ENCODE peak calls at places on chromosomes 5 and 9, in six cellular contexts. One of them, this sample, is unnamed.

GRCh38 chr9:6415266-6415665 is 2.3 kb downstream of the UHRF2 start:
- DNase-seq in tibial artery: no peak
- DNase-seq in body of pancreas: no peak
- DNase-seq in K562: no peak
- DNase-seq in hepatocyte: no peak
- DNase-seq in OCI-LY7: peak; percentile 27
- DNase-seq in this sample: no peak

GRCh38 chr5:91079037-91079436 is 304.1 kb downstream of the ARRDC3 start:
- DNase-seq in tibial artery: no peak
- DNase-seq in body of pancreas: no peak
- DNase-seq in K562: no peak
- DNase-seq in hepatocyte: no peak
- DNase-seq in OCI-LY7: no peak
- DNase-seq in this sample: no peak

GRCh38 chr9:93093449-93094293 is 2.3 kb upstream of the CARD19 start:
- DNase-seq in tibial artery: peak; percentile 65
- DNase-seq in body of pancreas: no peak
- DNase-seq in K562: peak; percentile 25
- DNase-seq in hepatocyte: peak; percentile 47
- DNase-seq in OCI-LY7: peak; percentile 74
- DNase-seq in this sample: peak; percentile 71

GRCh38 chr5:121962347-121962670 is 534 bp downstream of the SRFBP1 start:
- DNase-seq in tibial artery: no peak
- DNase-seq in body of pancreas: no peak
- DNase-seq in K562: no peak
- DNase-seq in hepatocyte: no peak
- DNase-seq in OCI-LY7: no peak
- DNase-seq in this sample: no peak

GRCh38 chr9:37364751-37365360 is 57.6 kb upstream of the GRHPR start:
- DNase-seq in tibial artery: no peak
- DNase-seq in body of pancreas: no peak
- DNase-seq in K562: peak; percentile 31
- DNase-seq in hepatocyte: no peak
- DNase-seq in OCI-LY7: peak; percentile 58
- DNase-seq in this sample: no peak

GRCh38 chr9:137478613-137479314 is 19.6 kb upstream of the NSMF start:
- DNase-seq in tibial artery: peak; percentile 60
- DNase-seq in body of pancreas: no peak
- DNase-seq in K562: no peak
- DNase-seq in hepatocyte: no peak
- DNase-seq in OCI-LY7: no peak
- DNase-seq in this sample: peak; percentile 32

GRCh38 chr9:124869986-124870560 is 8.1 kb downstream of the ARPC5L start:
- DNase-seq in tibial artery: no peak
- DNase-seq in body of pancreas: peak; percentile 32
- DNase-seq in K562: no peak
- DNase-seq in hepatocyte: peak; percentile 75
- DNase-seq in OCI-LY7: peak; percentile 84
- DNase-seq in this sample: no peak

GRCh38 chr9:134411451-134412297 is 85.4 kb downstream of the RXRA start:
- DNase-seq in tibial artery: no peak
- DNase-seq in body of pancreas: no peak
- DNase-seq in K562: no peak
- DNase-seq in hepatocyte: no peak
- DNase-seq in OCI-LY7: no peak
- DNase-seq in this sample: no peak

GRCh38 chr9:36876056-36876455 is 158.0 kb downstream of the PAX5 start:
- DNase-seq in tibial artery: no peak
- DNase-seq in body of pancreas: no peak
- DNase-seq in K562: no peak
- DNase-seq in hepatocyte: no peak
- DNase-seq in OCI-LY7: peak; percentile 55
- DNase-seq in this sample: no peak

GRCh38 chr9:109974143-109974917 is 194.3 kb downstream of the PALM2AKAP2 start:
- DNase-seq in tibial artery: no peak
- DNase-seq in body of pancreas: no peak
- DNase-seq in K562: no peak
- DNase-seq in hepatocyte: no peak
- DNase-seq in OCI-LY7: peak; percentile 74
- DNase-seq in this sample: no peak

GRCh38 chr5:73482383-73483193 is 15.7 kb upstream of the BTF3 start:
- DNase-seq in tibial artery: no peak
- DNase-seq in body of pancreas: no peak
- DNase-seq in K562: no peak
- DNase-seq in hepatocyte: peak; percentile 23
- DNase-seq in OCI-LY7: no peak
- DNase-seq in this sample: no peak

GRCh38 chr5:56663523-56663922 is 151.8 kb upstream of the MAP3K1 start:
- DNase-seq in tibial artery: no peak
- DNase-seq in body of pancreas: no peak
- DNase-seq in K562: no peak
- DNase-seq in hepatocyte: no peak
- DNase-seq in OCI-LY7: no peak
- DNase-seq in this sample: no peak

GRCh38 chr9:127049044-127049443 is 73.4 kb downstream of the ANGPTL2 start:
- DNase-seq in tibial artery: peak; percentile 71
- DNase-seq in body of pancreas: peak; percentile 16
- DNase-seq in K562: no peak
- DNase-seq in hepatocyte: peak; percentile 37
- DNase-seq in OCI-LY7: no peak
- DNase-seq in this sample: no peak

GRCh38 chr9:5999443-6000104 is 15.8 kb downstream of the RANBP6 start:
- DNase-seq in tibial artery: no peak
- DNase-seq in body of pancreas: no peak
- DNase-seq in K562: no peak
- DNase-seq in hepatocyte: no peak
- DNase-seq in OCI-LY7: no peak
- DNase-seq in this sample: no peak

GRCh38 chr9:7316458-7316795 is 483.2 kb downstream of the DMAC1 start:
- DNase-seq in tibial artery: no peak
- DNase-seq in body of pancreas: no peak
- DNase-seq in K562: no peak
- DNase-seq in hepatocyte: no peak
- DNase-seq in OCI-LY7: no peak
- DNase-seq in this sample: no peak

GRCh38 chr9:27212191-27212590 is 84.8 kb downstream of the EQTN start:
- DNase-seq in tibial artery: no peak
- DNase-seq in body of pancreas: no peak
- DNase-seq in K562: no peak
- DNase-seq in hepatocyte: no peak
- DNase-seq in OCI-LY7: no peak
- DNase-seq in this sample: no peak

GRCh38 chr5:151659001-151659754 is 27.5 kb downstream of the SPARC start:
- DNase-seq in tibial artery: peak; percentile 91
- DNase-seq in body of pancreas: peak; percentile 77
- DNase-seq in K562: peak; percentile 86
- DNase-seq in hepatocyte: peak; percentile 90
- DNase-seq in OCI-LY7: peak; percentile 69
- DNase-seq in this sample: peak; percentile 85

GRCh38 chr5:151662805-151663204 is 23.9 kb downstream of the SPARC start:
- DNase-seq in tibial artery: no peak
- DNase-seq in body of pancreas: no peak
- DNase-seq in K562: no peak
- DNase-seq in hepatocyte: no peak
- DNase-seq in OCI-LY7: no peak
- DNase-seq in this sample: no peak

GRCh38 chr5:151661968-151662732 is 24.6 kb downstream of the SPARC start:
- DNase-seq in tibial artery: no peak
- DNase-seq in body of pancreas: no peak
- DNase-seq in K562: no peak
- DNase-seq in hepatocyte: no peak
- DNase-seq in OCI-LY7: no peak
- DNase-seq in this sample: no peak

GRCh38 chr5:151660616-151661015 is 26.1 kb downstream of the SPARC start:
- DNase-seq in tibial artery: no peak
- DNase-seq in body of pancreas: no peak
- DNase-seq in K562: no peak
- DNase-seq in hepatocyte: no peak
- DNase-seq in OCI-LY7: no peak
- DNase-seq in this sample: no peak

DNA sequence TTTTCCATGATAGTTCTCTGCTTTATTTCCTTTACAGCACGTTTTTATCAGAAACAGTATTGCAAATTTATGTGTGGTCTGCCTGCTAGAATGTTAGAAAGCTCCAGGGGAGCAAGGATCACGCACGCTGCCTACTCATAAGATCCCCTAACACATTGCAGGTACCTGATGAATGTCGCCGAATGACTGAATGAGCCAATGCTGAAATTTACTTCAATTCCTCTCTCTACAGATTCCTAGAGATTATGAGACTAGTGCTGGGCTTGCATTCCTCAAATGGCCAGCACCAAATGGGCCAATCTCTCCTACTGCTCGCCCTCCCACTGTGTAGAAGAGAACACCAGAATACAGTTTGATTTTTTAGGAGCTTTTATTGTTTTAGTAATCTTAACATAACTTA is 25.6 kb downstream of the SPARC start:
- DNase-seq in tibial artery: no peak
- DNase-seq in body of pancreas: no peak
- DNase-seq in K562: no peak
- DNase-seq in hepatocyte: no peak
- DNase-seq in OCI-LY7: no peak
- DNase-seq in this sample: no peak
- H3K4me1 ChIP-seq in tibial artery: peaks cover 34% of the 10 kb centered on the region
- H3K4me1 ChIP-seq in body of pancreas: peaks cover 15% of the 10 kb centered on the region
- H3K4me1 ChIP-seq in K562: no peaks in the 10 kb centered on the region
- H3K4me1 ChIP-seq in hepatocyte: peaks cover 22% of the 10 kb centered on the region
- H3K4me1 ChIP-seq in OCI-LY7: peaks cover 12% of the 10 kb centered on the region
- H3K4me1 ChIP-seq in this sample: peaks cover 16% of the 10 kb centered on the region

DNA sequence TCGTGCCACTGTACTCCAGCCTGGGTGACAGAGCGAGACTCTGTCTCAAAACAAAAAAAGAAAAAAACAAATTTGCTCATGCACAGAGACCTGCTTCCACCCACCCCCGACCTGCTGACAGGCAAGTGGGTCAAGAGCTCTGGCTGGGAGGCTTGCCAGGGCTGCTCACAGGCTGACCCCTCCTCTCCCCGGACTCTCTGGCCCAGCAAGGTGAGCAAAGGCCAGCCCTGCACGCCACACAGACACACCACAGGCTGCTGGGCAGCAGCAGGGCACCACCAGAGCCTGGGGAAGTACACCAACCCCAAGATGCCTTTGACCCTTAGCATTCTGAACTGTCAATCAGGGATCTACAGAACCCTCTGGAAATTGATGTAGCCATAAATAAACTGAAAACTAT is 29.2 kb downstream of the NSUN2 start:
- DNase-seq in tibial artery: no peak
- DNase-seq in body of pancreas: no peak
- DNase-seq in K562: no peak
- DNase-seq in hepatocyte: peak; percentile 16
- DNase-seq in OCI-LY7: no peak
- DNase-seq in this sample: no peak
- H3K36me3 ChIP-seq in tibial artery: peaks cover 77% of the 10 kb centered on the region
- H3K36me3 ChIP-seq in body of pancreas: peaks cover 58% of the 10 kb centered on the region
- H3K36me3 ChIP-seq in K562: peaks cover 96% of the 10 kb centered on the region
- H3K36me3 ChIP-seq in hepatocyte: no peaks in the 10 kb centered on the region
- H3K36me3 ChIP-seq in OCI-LY7: peaks cover 99% of the 10 kb centered on the region
- H3K36me3 ChIP-seq in this sample: peaks cover 4% of the 10 kb centered on the region

GRCh38 chr5:53537711-53538110 is 22.7 kb upstream of the NDUFS4 start:
- DNase-seq in tibial artery: no peak
- DNase-seq in body of pancreas: no peak
- DNase-seq in K562: no peak
- DNase-seq in hepatocyte: no peak
- DNase-seq in OCI-LY7: no peak
- DNase-seq in this sample: no peak

GRCh38 chr5:53545744-53546143 is 14.7 kb upstream of the NDUFS4 start:
- DNase-seq in tibial artery: no peak
- DNase-seq in body of pancreas: no peak
- DNase-seq in K562: no peak
- DNase-seq in hepatocyte: no peak
- DNase-seq in OCI-LY7: no peak
- DNase-seq in this sample: no peak

GRCh38 chr5:53547226-53547625 is 13.2 kb upstream of the NDUFS4 start:
- DNase-seq in tibial artery: no peak
- DNase-seq in body of pancreas: no peak
- DNase-seq in K562: no peak
- DNase-seq in hepatocyte: no peak
- DNase-seq in OCI-LY7: no peak
- DNase-seq in this sample: no peak

GRCh38 chr5:53542917-53543316 is 17.5 kb upstream of the NDUFS4 start:
- DNase-seq in tibial artery: no peak
- DNase-seq in body of pancreas: no peak
- DNase-seq in K562: no peak
- DNase-seq in hepatocyte: no peak
- DNase-seq in OCI-LY7: no peak
- DNase-seq in this sample: no peak

DNA sequence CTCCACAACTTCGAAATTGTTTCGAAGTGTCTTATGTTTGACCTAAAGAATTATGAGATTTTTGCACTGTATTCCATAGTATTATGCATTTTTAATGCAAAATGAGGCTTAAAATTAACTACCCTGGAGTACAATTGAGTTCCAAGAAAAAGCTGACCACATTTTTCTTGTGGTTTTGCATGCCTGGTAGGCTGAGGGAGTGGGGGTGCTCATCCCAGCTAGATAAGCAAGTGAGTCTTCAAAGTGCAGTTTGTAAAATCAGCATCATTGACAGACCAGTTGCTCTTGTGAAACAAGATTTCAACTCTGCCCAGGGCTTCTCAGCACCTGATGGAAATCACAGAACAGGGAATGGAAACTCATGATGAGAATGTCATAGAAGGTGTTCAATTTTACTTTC is 17.0 kb upstream of the NDUFS4 start:
- DNase-seq in tibial artery: no peak
- DNase-seq in body of pancreas: no peak
- DNase-seq in K562: peak; percentile 44
- DNase-seq in hepatocyte: no peak
- DNase-seq in OCI-LY7: no peak
- DNase-seq in this sample: no peak
- H3K4me1 ChIP-seq in tibial artery: no peaks in the 10 kb centered on the region
- H3K4me1 ChIP-seq in body of pancreas: no peaks in the 10 kb centered on the region
- H3K4me1 ChIP-seq in K562: peaks cover 5% of the 10 kb centered on the region
- H3K4me1 ChIP-seq in hepatocyte: peaks cover 9% of the 10 kb centered on the region
- H3K4me1 ChIP-seq in OCI-LY7: no peaks in the 10 kb centered on the region
- H3K4me1 ChIP-seq in this sample: no peaks in the 10 kb centered on the region

GRCh38 chr5:135371738-135372232 is 27.2 kb downstream of the MACROH2A1 start:
- DNase-seq in tibial artery: no peak
- DNase-seq in body of pancreas: no peak
- DNase-seq in K562: no peak
- DNase-seq in hepatocyte: no peak
- DNase-seq in OCI-LY7: no peak
- DNase-seq in this sample: no peak
- H3K36me3 ChIP-seq in tibial artery: peaks cover 32% of the 10 kb centered on the region
- H3K36me3 ChIP-seq in body of pancreas: peaks cover 10% of the 10 kb centered on the region
- H3K36me3 ChIP-seq in K562: peaks cover 99% of the 10 kb centered on the region
- H3K36me3 ChIP-seq in hepatocyte: peaks cover 4% of the 10 kb centered on the region
- H3K36me3 ChIP-seq in OCI-LY7: peaks cover 100% of the 10 kb centered on the region
- H3K36me3 ChIP-seq in this sample: peaks cover 91% of the 10 kb centered on the region

DNA sequence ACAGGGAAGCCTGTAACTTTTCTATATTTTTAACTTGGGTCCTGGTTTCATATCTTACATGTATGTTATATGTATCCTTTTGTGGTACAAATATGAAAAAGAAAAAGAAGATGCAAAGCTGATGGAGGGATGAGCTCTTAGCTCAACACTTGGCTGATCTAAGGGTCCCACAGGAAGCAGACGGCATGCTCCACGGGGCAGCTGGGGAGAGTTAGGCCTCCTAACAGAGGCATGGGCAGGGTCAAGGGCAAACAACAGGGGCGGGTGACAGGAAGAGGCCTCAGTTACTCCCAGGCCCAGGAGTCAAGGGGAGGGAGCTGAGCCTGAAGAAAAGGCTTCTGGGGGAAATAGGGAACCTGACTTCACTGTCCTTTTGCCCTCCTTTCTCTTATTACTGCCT is 287.2 kb downstream of the ZSWIM6 start:
- DNase-seq in tibial artery: no peak
- DNase-seq in body of pancreas: no peak
- DNase-seq in K562: no peak
- DNase-seq in hepatocyte: no peak
- DNase-seq in OCI-LY7: no peak
- DNase-seq in this sample: no peak
- H3K4me1 ChIP-seq in tibial artery: peaks cover 20% of the 10 kb centered on the region
- H3K4me1 ChIP-seq in body of pancreas: peaks cover 18% of the 10 kb centered on the region
- H3K4me1 ChIP-seq in K562: no peaks in the 10 kb centered on the region
- H3K4me1 ChIP-seq in hepatocyte: no peaks in the 10 kb centered on the region
- H3K4me1 ChIP-seq in OCI-LY7: no peaks in the 10 kb centered on the region
- H3K4me1 ChIP-seq in this sample: no peaks in the 10 kb centered on the region

This sample was measured in left lung.